ENCODE peak calls at places on chromosome 1, in six cellular contexts. J is A549, L is HepG2, R is K562, M is endothelial cell of umbilical vein, H is GM12878. N is an unnamed sample.

GRCh38 chr1:18530567-18531502 is 50.1 kb downstream of the KLHDC7A start:
- DNase-seq in J (no peak), L (peak; percentile 21), R (peak; percentile 76), M (no peak), H (no peak), N (peak; percentile 20)

GRCh38 chr1:25232866-25233784 is 823 bp upstream of the SYF2 start:
- DNase-seq in J (peak; percentile 90), L (peak; percentile 91), R (peak; percentile 99), M (peak; percentile 71), H (peak; percentile 72), N (peak; percentile 89)

GRCh38 chr1:68174173-68175113 is 57.9 kb downstream of the WLS start:
- DNase-seq in J (peak; percentile 27), L (no peak), R (no peak), M (peak; percentile 98), H (no peak), N (no peak)

GRCh38 chr1:179881642-179882252 is 338 bp upstream of the TOR1AIP1 start:
- DNase-seq in J (peak; percentile 96), L (peak; percentile 70), R (peak; percentile 73), M (peak; percentile 97), H (no peak), N (peak; percentile 88)

GRCh38 chr1:44808063-44808937 is at the start of gene BTBD19:
- DNase-seq in J (peak; percentile 65), L (peak; percentile 84), R (peak; percentile 88), M (peak; percentile 88), H (no peak), N (no peak)

GRCh38 chr1:7785108-7785507 is 1.0 kb downstream of the PER3 start:
- DNase-seq in J (no peak), L (no peak), R (no peak), M (no peak), H (no peak), N (no peak)

GRCh38 chr1:29354511-29355098 is 118.3 kb downstream of the PTPRU start:
- DNase-seq in J (no peak), L (no peak), R (peak; percentile 40), M (no peak), H (no peak), N (no peak)

GRCh38 chr1:62882161-62882560 is 98.2 kb downstream of the ATG4C start:
- DNase-seq in J (no peak), L (peak; percentile 12), R (no peak), M (no peak), H (no peak), N (no peak)

GRCh38 chr1:172357753-172358152 is 62.7 kb upstream of the C1orf105 start:
- DNase-seq in J (no peak), L (no peak), R (no peak), M (peak; percentile 76), H (no peak), N (no peak)

GRCh38 chr1:146034976-146035469 is 13.5 kb upstream of the HJV start:
- DNase-seq in J (peak; percentile 80), L (peak; percentile 82), R (no peak), M (no peak), H (no peak), N (peak; percentile 44)

GRCh38 chr1:235006816-235007215 is 121.8 kb downstream of the TOMM20 start:
- DNase-seq in J (no peak), L (no peak), R (no peak), M (no peak), H (no peak), N (no peak)

GRCh38 chr1:235009561-235010306 is 118.9 kb downstream of the TOMM20 start:
- DNase-seq in J (no peak), L (no peak), R (no peak), M (no peak), H (no peak), N (no peak)

GRCh38 chr1:235006132-235006721 is 122.4 kb downstream of the TOMM20 start:
- DNase-seq in J (no peak), L (no peak), R (no peak), M (no peak), H (peak; percentile 74), N (no peak)

GRCh38 chr1:235009074-235009473 is 119.6 kb downstream of the TOMM20 start:
- DNase-seq in J (no peak), L (no peak), R (no peak), M (no peak), H (peak; percentile 81), N (no peak)

GRCh38 chr1:235008239-235008638 is 120.4 kb downstream of the TOMM20 start:
- DNase-seq in J (no peak), L (no peak), R (no peak), M (peak; percentile 92), H (no peak), N (no peak)
- TF ChIP-seq MYC in J (no peak), L (no peak), R (no peak), M (no peak), H (no peak), N (no peak)

GRCh38 chr1:10479276-10479675 is 4.5 kb downstream of the PEX14 start:
- DNase-seq in J (no peak), L (no peak), R (no peak), M (no peak), H (no peak), N (no peak)

GRCh38 chr1:10489291-10490055 is 14.7 kb downstream of the PEX14 start:
- DNase-seq in J (no peak), L (no peak), R (no peak), M (no peak), H (no peak), N (no peak)

GRCh38 chr1:10480614-10481013 is 5.9 kb downstream of the PEX14 start:
- DNase-seq in J (no peak), L (no peak), R (no peak), M (no peak), H (no peak), N (no peak)

GRCh38 chr1:10490271-10490970 is 15.7 kb downstream of the PEX14 start:
- DNase-seq in J (no peak), L (no peak), R (no peak), M (no peak), H (no peak), N (no peak)

DNA sequence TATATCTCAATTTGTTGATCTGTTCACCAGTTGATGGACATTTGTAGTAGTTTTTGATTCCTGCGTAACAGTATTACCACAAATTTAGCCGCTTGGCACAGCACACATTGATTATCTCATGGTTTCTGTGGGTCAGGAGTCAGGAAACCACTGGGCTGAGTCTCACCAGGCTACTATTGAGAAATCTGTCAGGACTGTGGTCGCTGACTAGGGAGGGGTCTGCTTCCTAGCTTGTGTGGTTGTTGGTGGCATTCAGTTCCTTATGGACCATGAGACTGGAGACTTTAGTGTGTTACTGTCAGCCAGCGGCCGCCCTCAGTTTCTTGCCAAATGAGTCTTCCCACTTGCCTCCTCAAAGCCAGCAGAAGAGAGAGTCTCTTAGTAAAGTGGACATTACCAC is 9.8 kb downstream of the PEX14 start:
- DNase-seq in J (no peak), L (no peak), R (no peak), M (no peak), H (no peak), N (peak; percentile 92)
- TF ChIP-seq MYC in J (no peak), L (no peak), R (no peak), M (no peak), H (no peak), N (peak; percentile 11)

DNA sequence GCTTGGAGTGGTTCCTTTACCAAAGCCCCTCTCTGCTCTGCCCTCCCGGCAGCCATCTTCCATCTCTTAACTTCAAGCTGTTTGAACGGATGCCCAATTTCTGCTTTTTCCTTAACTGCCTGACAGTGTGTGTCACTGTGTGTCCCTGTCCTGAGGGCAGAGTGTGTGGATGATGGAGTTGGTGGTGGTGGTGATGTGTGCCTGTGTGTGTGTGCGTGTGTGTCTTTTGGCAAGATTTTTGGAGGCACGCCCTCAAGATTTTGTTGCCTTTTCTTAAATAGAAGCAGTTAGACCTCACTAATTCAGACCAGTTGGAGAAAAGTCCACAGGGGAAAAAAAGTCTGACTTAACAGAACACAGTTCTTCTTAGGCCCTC is 30.3 kb downstream of the SERTAD4 start:
- DNase-seq in J (no peak), L (no peak), R (no peak), M (no peak), H (no peak), N (no peak)
- TF ChIP-seq MYC in J (no peak), L (no peak), R (no peak), M (no peak), H (no peak), N (no peak)

GRCh38 chr1:6446665-6447015 is 19.3 kb downstream of the TNFRSF25 start:
- DNase-seq in J (no peak), L (no peak), R (no peak), M (no peak), H (no peak), N (no peak)

GRCh38 chr1:6448749-6449631 is 17.0 kb downstream of the TNFRSF25 start:
- DNase-seq in J (no peak), L (peak; percentile 50), R (no peak), M (peak; percentile 20), H (no peak), N (peak; percentile 57)

GRCh38 chr1:6445062-6445763 is 20.6 kb downstream of the ESPN start:
- DNase-seq in J (peak; percentile 60), L (peak; percentile 74), R (peak; percentile 39), M (peak; percentile 35), H (no peak), N (peak; percentile 41)

GRCh38 chr1:6447818-6448748 is 17.9 kb downstream of the TNFRSF25 start:
- DNase-seq in J (no peak), L (peak; percentile 81), R (no peak), M (no peak), H (no peak), N (no peak)

GRCh38 chr1:6447016-6447817 is 18.8 kb downstream of the TNFRSF25 start:
- DNase-seq in J (no peak), L (peak; percentile 86), R (no peak), M (no peak), H (no peak), N (no peak)
- TF ChIP-seq MYC in J (no peak), L (peak; percentile 88), R (no peak), M (no peak), H (no peak), N (no peak)

DNA sequence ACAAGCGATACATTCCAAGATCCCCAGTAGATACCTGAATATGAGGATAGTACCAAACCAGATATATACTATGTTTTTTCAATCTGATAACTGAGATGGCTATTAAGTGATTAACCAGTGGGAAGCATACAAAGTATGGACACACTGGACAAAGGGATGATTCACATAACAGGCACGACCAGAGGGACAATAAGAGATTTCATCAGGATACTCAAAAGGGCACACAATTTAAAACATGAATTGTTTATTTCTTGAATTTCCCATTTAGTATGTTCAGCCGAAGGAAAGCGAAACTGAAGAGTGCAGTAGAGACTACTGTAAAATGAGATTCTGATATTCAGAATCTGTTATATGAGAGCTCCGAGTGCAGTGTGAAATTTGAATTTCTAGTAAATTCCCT is 10.6 kb downstream of the ZZZ3 start:
- DNase-seq in J (no peak), L (no peak), R (no peak), M (no peak), H (no peak), N (no peak)
- TF ChIP-seq MYC in J (no peak), L (no peak), R (no peak), M (no peak), H (no peak), N (no peak)

DNA sequence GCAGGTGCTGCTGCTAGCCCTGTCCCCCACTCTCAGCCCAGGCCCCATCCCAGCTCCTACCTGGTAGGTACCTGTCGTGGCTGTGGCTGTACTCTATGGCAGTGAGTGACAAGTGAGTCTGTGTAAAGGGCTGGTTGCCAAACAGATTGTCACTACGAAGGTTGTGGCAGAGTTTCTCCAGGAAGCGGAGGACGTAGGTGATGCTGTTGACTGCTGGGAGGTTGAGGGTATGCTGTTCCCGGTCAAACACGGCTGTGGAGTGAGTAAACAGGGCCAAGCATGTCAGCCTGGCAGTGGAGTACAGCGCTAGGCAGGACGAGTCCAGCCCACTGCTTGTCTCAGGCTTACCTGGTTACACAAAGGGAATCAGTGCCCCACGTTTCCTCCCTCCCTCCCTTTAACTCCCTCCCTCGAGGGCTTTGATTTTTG is 24.8 kb upstream of the SLFNL1 start:
- DNase-seq in J (no peak), L (no peak), R (no peak), M (no peak), H (no peak), N (no peak)
- TF ChIP-seq MYC in J (no peak), L (no peak), R (no peak), M (no peak), H (no peak), N (no peak)